ENCODE peak calls at places on chromosomes 3 and 15, in five cellular contexts. N, S, X, T and Z are unnamed samples.
A peak's percentile ranks its signal among the peaks of the same experiment; 100 is the strongest.

GRCh38 chr3:112770026-112770626 is 76.5 kb downstream of the CD200R1L start:
- DNase-seq in X (no peak), S (no peak), N (no peak), T (peak; percentile 77), Z (peak; percentile 54)

GRCh38 chr3:125967156-125967555 is 1.8 kb upstream of the ROPN1B start:
- DNase-seq in X (no peak), S (no peak), T (no peak), N (no peak), Z (no peak)

GRCh38 chr15:101242160-101242998 is 9.5 kb downstream of the CHSY1 start:
- DNase-seq in N (no peak), T (no peak), S (no peak), X (no peak), Z (peak; percentile 64)

GRCh38 chr3:19798324-19798723 is 135.7 kb downstream of the EFHB start:
- DNase-seq in S (no peak), X (no peak), T (no peak), N (no peak), Z (no peak)

GRCh38 chr3:66302288-66302687 is 81.5 kb downstream of the SLC25A26 start:
- DNase-seq in X (no peak), N (no peak), T (no peak), S (no peak), Z (peak; percentile 56)

GRCh38 chr3:176870451-176870850 is 326.8 kb downstream of the TBL1XR1 start:
- DNase-seq in S (no peak), T (no peak), X (no peak), N (no peak), Z (no peak)

GRCh38 chr3:190120161-190121060 is at the start of gene P3H2:
- DNase-seq in N (peak; percentile 84), S (peak; percentile 89), X (peak; percentile 84), T (peak; percentile 90), Z (peak; percentile 73)

GRCh38 chr15:99454941-99455795 is 110.6 kb upstream of the MEF2A start:
- DNase-seq in N (peak; percentile 89), X (peak; percentile 89), T (peak; percentile 19), S (peak; percentile 78), Z (peak; percentile 74)

GRCh38 chr15:80151148-80151547 is 1.7 kb upstream of the FAH start:
- DNase-seq in X (no peak), T (no peak), S (no peak), N (no peak), Z (no peak)

GRCh38 chr15:79339588-79340314 is 28.8 kb downstream of the TMED3 start:
- DNase-seq in N (no peak), T (peak; percentile 57), X (no peak), S (no peak), Z (no peak)

GRCh38 chr3:43330981-43331380 is 44.6 kb downstream of the SNRK start:
- DNase-seq in N (no peak), T (no peak), S (no peak), X (no peak), Z (no peak)

GRCh38 chr3:184337981-184338380 is 581 bp downstream of the FAM131A start:
- DNase-seq in S (no peak), T (no peak), X (no peak), N (no peak), Z (no peak)

GRCh38 chr3:184337315-184337714 is at the start of gene FAM131A:
- DNase-seq in N (no peak), S (no peak), X (peak; percentile 66), T (no peak), Z (no peak)

GRCh38 chr3:184339016-184339415 is 1.6 kb downstream of the FAM131A start:
- DNase-seq in T (no peak), N (no peak), S (no peak), X (no peak), Z (no peak)

GRCh38 chr3:184336484-184337230 is 743 bp upstream of the FAM131A start:
- DNase-seq in N (peak; percentile 55), S (peak; percentile 53), T (peak; percentile 56), X (no peak), Z (no peak)

GRCh38 chr3:184338538-184338945 is 1.1 kb downstream of the FAM131A start:
- DNase-seq in X (peak; percentile 90), T (no peak), S (peak; percentile 70), N (peak; percentile 57), Z (peak; percentile 67)
- TF ChIP-seq POLR2A in X (peak; percentile 54), T (no peak), S (no peak), N (no peak), Z (no peak)

GRCh38 chr15:64000183-64000710 is 46.0 kb downstream of the DAPK2 start:
- DNase-seq in S (no peak), X (no peak), N (no peak), T (no peak), Z (no peak)

GRCh38 chr15:64001148-64001547 is 45.1 kb downstream of the DAPK2 start:
- DNase-seq in N (no peak), T (no peak), S (no peak), X (no peak), Z (no peak)

GRCh38 chr15:64004582-64004981 is 41.7 kb downstream of the DAPK2 start:
- DNase-seq in T (peak; percentile 81), N (peak; percentile 80), X (no peak), S (peak; percentile 80), Z (peak; percentile 86)

GRCh38 chr15:64004059-64004458 is 42.2 kb downstream of the DAPK2 start:
- DNase-seq in X (no peak), T (peak; percentile 29), S (no peak), N (no peak), Z (no peak)

GRCh38 chr15:64003182-64003581 is 43.1 kb downstream of the DAPK2 start:
- DNase-seq in T (no peak), S (no peak), X (no peak), N (no peak), Z (no peak)
- H3K4me1 ChIP-seq in T (peaks cover 23% of the 10 kb centered on the region), S (peaks cover 11% of the 10 kb centered on the region), X (peaks cover 8% of the 10 kb centered on the region), N (peaks cover 17% of the 10 kb centered on the region), Z (peaks cover 16% of the 10 kb centered on the region)

GRCh38 chr3:157159762-157160651 is at the start of gene CCNL1:
- DNase-seq in T (peak; percentile 99), X (peak; percentile 97), S (peak; percentile 98), N (peak; percentile 98), Z (peak; percentile 98)
- TF ChIP-seq POLR2A in T (peak; percentile 95), X (peak; percentile 100), S (peak; percentile 99), N (peak; percentile 99), Z (peak; percentile 100)

GRCh38 chr3:69386535-69387385 is 872 bp upstream of the FRMD4B start:
- DNase-seq in X (no peak), S (no peak), T (no peak), N (no peak), Z (no peak)
- H3K4me1 ChIP-seq in X (no peaks in the 10 kb centered on the region), S (peaks cover 4% of the 10 kb centered on the region), T (no peaks in the 10 kb centered on the region), N (peaks cover 11% of the 10 kb centered on the region), Z (peaks cover 4% of the 10 kb centered on the region)

GRCh38 chr3:120450914-120451669 is at the start of gene FSTL1:
- DNase-seq in X (peak; percentile 79), S (peak; percentile 62), T (no peak), N (no peak), Z (no peak)
- TF ChIP-seq POLR2A in X (peak; percentile 65), S (peak; percentile 62), T (peak; percentile 72), N (no peak), Z (no peak)